ENCODE peak calls at places on chromosomes 11 and 22, in six cellular contexts. K is NCI-H774; C is stimulated activated CD4-positive, alpha-beta T cell treated with anti-CD3 and anti-CD28 coated beads, Interleukin-12 subunit alpha, Interleukin-12 subunit beta, amount 100 ng/mL, for 4 hours; N is GM20000; M is NCI-H2081; E is T-helper 2 cell. Q is an unnamed sample.
A peak's percentile ranks its signal among the peaks of the same experiment; 100 is the strongest.

GRCh38 chr11:65410936-65411680 is 11.5 kb upstream of the NEAT1 start:
- DNase-seq in N (no peak), K (no peak), E (no peak), M (no peak), C (no peak), Q (no peak)

GRCh38 chr22:42683599-42684283 is 34.5 kb upstream of the CYB5R3 start:
- DNase-seq in M (no peak), K (no peak), C (no peak), E (no peak), N (no peak), Q (no peak)

GRCh38 chr11:6497069-6497839 is at the start of gene DNHD1:
- DNase-seq in E (no peak), N (no peak), C (no peak), M (no peak), K (no peak), Q (no peak)

GRCh38 chr11:2975594-2975993 is 16.5 kb downstream of the NAP1L4 start:
- DNase-seq in C (peak; percentile 21), N (peak; percentile 37), M (no peak), K (peak; percentile 3), E (peak; percentile 12), Q (no peak)

GRCh38 chr22:36252754-36253522 is at the start of gene APOL1:
- DNase-seq in C (no peak), K (no peak), N (peak; percentile 62), E (peak; percentile 50), M (no peak), Q (no peak)

GRCh38 chr11:76782526-76783293 is 446 bp upstream of the TSKU start:
- DNase-seq in E (no peak), C (peak; percentile 28), K (peak; percentile 74), N (peak; percentile 77), M (peak; percentile 90), Q (peak; percentile 57)

GRCh38 chr22:46687045-46687444 is 51.0 kb downstream of the CERK start:
- DNase-seq in C (no peak), N (no peak), K (no peak), M (no peak), E (no peak), Q (no peak)

GRCh38 chr22:36775589-36775965 is 342 bp downstream of the IFT27 start:
- DNase-seq in K (no peak), C (peak; percentile 24), E (no peak), M (no peak), N (peak; percentile 32), Q (no peak)

GRCh38 chr11:74611369-74611861 is 19.0 kb downstream of the POLD3 start:
- DNase-seq in E (no peak), M (no peak), K (no peak), N (peak; percentile 17), C (no peak), Q (no peak)

GRCh38 chr11:3707176-3707575 is 36.0 kb upstream of the CHRNA10 start:
- DNase-seq in K (no peak), E (no peak), C (no peak), N (no peak), M (no peak), Q (no peak)

GRCh38 chr11:133872160-133872559 is 26.8 kb upstream of the SPATA19 start:
- DNase-seq in K (no peak), M (no peak), E (no peak), N (no peak), C (no peak), Q (no peak)

GRCh38 chr11:110295086-110295485 is 1.3 kb downstream of the RDX start:
- DNase-seq in M (no peak), E (no peak), N (peak; percentile 17), K (no peak), C (no peak), Q (no peak)

GRCh38 chr11:8247312-8247711 is 16.4 kb downstream of the LMO1 start:
- DNase-seq in N (no peak), E (no peak), K (no peak), M (no peak), C (no peak), Q (peak; percentile 58)

GRCh38 chr11:127895776-127896175 is 691.6 kb downstream of the ETS1 start:
- DNase-seq in N (no peak), K (no peak), C (no peak), M (no peak), E (no peak), Q (no peak)

GRCh38 chr11:15816270-15816871 is 540.0 kb downstream of the SOX6 start:
- DNase-seq in K (no peak), E (no peak), N (no peak), M (no peak), C (no peak), Q (no peak)

Q was measured in NCI-H2107.